ENCODE peak calls at places on chromosomes 6 and 20, in four cellular contexts. One of them, this sample, is unnamed.

GRCh38 chr6:137013738-137014602 is 30.8 kb downstream of the IL20RA start:
- DNase-seq in ascending aorta: no peak
- DNase-seq in neuronal stem cell: no peak
- DNase-seq in CD4-positive, CD25-positive, alpha-beta regulatory T cell: no peak
- DNase-seq in this sample: no peak

GRCh38 chr6:87879144-87879861 is 168.3 kb upstream of the SPACA1 start:
- DNase-seq in CD4-positive, CD25-positive, alpha-beta regulatory T cell: no peak
- DNase-seq in ascending aorta: no peak
- DNase-seq in neuronal stem cell: no peak
- DNase-seq in this sample: no peak

GRCh38 chr20:13288357-13288756 is 67.3 kb downstream of the ISM1 start:
- DNase-seq in CD4-positive, CD25-positive, alpha-beta regulatory T cell: no peak
- DNase-seq in ascending aorta: no peak
- DNase-seq in neuronal stem cell: no peak
- DNase-seq in this sample: no peak

GRCh38 chr6:3162067-3162497 is 4.7 kb upstream of the TUBB2A start:
- DNase-seq in ascending aorta: no peak
- DNase-seq in CD4-positive, CD25-positive, alpha-beta regulatory T cell: no peak
- DNase-seq in neuronal stem cell: no peak
- DNase-seq in this sample: no peak

GRCh38 chr6:34338811-34339210 is 53.7 kb downstream of the NUDT3 start:
- DNase-seq in ascending aorta: no peak
- DNase-seq in CD4-positive, CD25-positive, alpha-beta regulatory T cell: no peak
- DNase-seq in neuronal stem cell: no peak
- DNase-seq in this sample: no peak

GRCh38 chr20:52681288-52681687 is 290.9 kb upstream of the TSHZ2 start:
- DNase-seq in neuronal stem cell: no peak
- DNase-seq in CD4-positive, CD25-positive, alpha-beta regulatory T cell: no peak
- DNase-seq in ascending aorta: no peak
- DNase-seq in this sample: no peak

GRCh38 chr6:18307006-18307405 is 42.7 kb upstream of the DEK start:
- DNase-seq in CD4-positive, CD25-positive, alpha-beta regulatory T cell: no peak
- DNase-seq in neuronal stem cell: no peak
- DNase-seq in ascending aorta: no peak
- DNase-seq in this sample: no peak

GRCh38 chr20:13525225-13525940 is 113.3 kb downstream of the TASP1 start:
- DNase-seq in ascending aorta: no peak
- DNase-seq in CD4-positive, CD25-positive, alpha-beta regulatory T cell: no peak
- DNase-seq in neuronal stem cell: no peak
- DNase-seq in this sample: no peak

GRCh38 chr6:150366118-150366778 is 2.6 kb upstream of the IYD start:
- DNase-seq in CD4-positive, CD25-positive, alpha-beta regulatory T cell: no peak
- DNase-seq in neuronal stem cell: no peak
- DNase-seq in ascending aorta: no peak
- DNase-seq in this sample: no peak

GRCh38 chr6:105553174-105553573 is 150.3 kb upstream of the PREP start:
- DNase-seq in CD4-positive, CD25-positive, alpha-beta regulatory T cell: no peak
- DNase-seq in neuronal stem cell: no peak
- DNase-seq in ascending aorta: no peak
- DNase-seq in this sample: no peak

GRCh38 chr20:35133735-35134134 is 13.4 kb downstream of the EDEM2 start:
- DNase-seq in neuronal stem cell: no peak
- DNase-seq in CD4-positive, CD25-positive, alpha-beta regulatory T cell: no peak
- DNase-seq in ascending aorta: no peak
- DNase-seq in this sample: no peak

GRCh38 chr20:42338274-42339172 is 720.3 kb upstream of the CHD6 start:
- DNase-seq in CD4-positive, CD25-positive, alpha-beta regulatory T cell: no peak
- DNase-seq in neuronal stem cell: no peak
- DNase-seq in ascending aorta: no peak
- DNase-seq in this sample: peak; percentile 53

GRCh38 chr6:70860044-70860443 is 96.8 kb downstream of the B3GAT2 start:
- DNase-seq in ascending aorta: no peak
- DNase-seq in neuronal stem cell: no peak
- DNase-seq in CD4-positive, CD25-positive, alpha-beta regulatory T cell: no peak
- DNase-seq in this sample: no peak

GRCh38 chr20:31717478-31717946 is 5.2 kb downstream of the BCL2L1 start:
- DNase-seq in neuronal stem cell: no peak
- DNase-seq in ascending aorta: no peak
- DNase-seq in CD4-positive, CD25-positive, alpha-beta regulatory T cell: no peak
- DNase-seq in this sample: no peak

GRCh38 chr20:63896136-63896890 is 1.4 kb downstream of the DNAJC5 start:
- DNase-seq in ascending aorta: peak; percentile 70
- DNase-seq in CD4-positive, CD25-positive, alpha-beta regulatory T cell: no peak
- DNase-seq in neuronal stem cell: no peak
- DNase-seq in this sample: peak; percentile 56

GRCh38 chr6:138528137-138528536 is 28.8 kb upstream of the NHSL1 start:
- DNase-seq in CD4-positive, CD25-positive, alpha-beta regulatory T cell: no peak
- DNase-seq in ascending aorta: no peak
- DNase-seq in neuronal stem cell: no peak
- DNase-seq in this sample: no peak

GRCh38 chr6:116513224-116513875 is 1.9 kb downstream of the CALHM5 start:
- DNase-seq in neuronal stem cell: no peak
- DNase-seq in CD4-positive, CD25-positive, alpha-beta regulatory T cell: no peak
- DNase-seq in ascending aorta: no peak
- DNase-seq in this sample: no peak
- H3K27ac ChIP-seq in neuronal stem cell: no peak overlapping the region
- H3K27ac ChIP-seq in CD4-positive, CD25-positive, alpha-beta regulatory T cell: no peak overlapping the region
- H3K27ac ChIP-seq in ascending aorta: no peak overlapping the region
- H3K27ac ChIP-seq in this sample: no peak overlapping the region

GRCh38 chr6:20212392-20213111 is at the start of gene MBOAT1:
- DNase-seq in ascending aorta: peak; percentile 94
- DNase-seq in neuronal stem cell: peak; percentile 64
- DNase-seq in CD4-positive, CD25-positive, alpha-beta regulatory T cell: peak; percentile 52
- DNase-seq in this sample: peak; percentile 94
- H3K27ac ChIP-seq in ascending aorta: peak within 1 kb of the TSS; percentile 90
- H3K27ac ChIP-seq in neuronal stem cell: no peak within 1 kb of the TSS
- H3K27ac ChIP-seq in CD4-positive, CD25-positive, alpha-beta regulatory T cell: peak within 1 kb of the TSS; percentile 75
- H3K27ac ChIP-seq in this sample: peak within 1 kb of the TSS; percentile 90

GRCh38 chr6:107215334-107215733 is 100.0 kb upstream of the BEND3 start:
- DNase-seq in ascending aorta: no peak
- DNase-seq in neuronal stem cell: no peak
- DNase-seq in CD4-positive, CD25-positive, alpha-beta regulatory T cell: no peak
- DNase-seq in this sample: no peak

GRCh38 chr6:107216197-107216933 is 101.0 kb upstream of the BEND3 start:
- DNase-seq in neuronal stem cell: no peak
- DNase-seq in CD4-positive, CD25-positive, alpha-beta regulatory T cell: no peak
- DNase-seq in ascending aorta: no peak
- DNase-seq in this sample: no peak

GRCh38 chr6:107217248-107217647 is 101.9 kb upstream of the BEND3 start:
- DNase-seq in neuronal stem cell: no peak
- DNase-seq in CD4-positive, CD25-positive, alpha-beta regulatory T cell: no peak
- DNase-seq in ascending aorta: no peak
- DNase-seq in this sample: no peak

GRCh38 chr6:107218142-107218541 is 102.8 kb upstream of the BEND3 start:
- DNase-seq in neuronal stem cell: no peak
- DNase-seq in CD4-positive, CD25-positive, alpha-beta regulatory T cell: no peak
- DNase-seq in ascending aorta: no peak
- DNase-seq in this sample: no peak

GRCh38 chr6:107214655-107215054 is 99.3 kb upstream of the BEND3 start:
- DNase-seq in CD4-positive, CD25-positive, alpha-beta regulatory T cell: no peak
- DNase-seq in ascending aorta: no peak
- DNase-seq in neuronal stem cell: no peak
- DNase-seq in this sample: no peak
- H3K27ac ChIP-seq in CD4-positive, CD25-positive, alpha-beta regulatory T cell: no peak overlapping the region
- H3K27ac ChIP-seq in ascending aorta: no peak overlapping the region
- H3K27ac ChIP-seq in neuronal stem cell: no peak overlapping the region
- H3K27ac ChIP-seq in this sample: no peak overlapping the region

GRCh38 chr6:164344801-164345291 is 930.3 kb downstream of the QKI start:
- DNase-seq in CD4-positive, CD25-positive, alpha-beta regulatory T cell: no peak
- DNase-seq in neuronal stem cell: no peak
- DNase-seq in ascending aorta: no peak
- DNase-seq in this sample: no peak
- H3K27ac ChIP-seq in CD4-positive, CD25-positive, alpha-beta regulatory T cell: no peak overlapping the region
- H3K27ac ChIP-seq in neuronal stem cell: no peak overlapping the region
- H3K27ac ChIP-seq in ascending aorta: no peak overlapping the region
- H3K27ac ChIP-seq in this sample: no peak overlapping the region

DNA sequence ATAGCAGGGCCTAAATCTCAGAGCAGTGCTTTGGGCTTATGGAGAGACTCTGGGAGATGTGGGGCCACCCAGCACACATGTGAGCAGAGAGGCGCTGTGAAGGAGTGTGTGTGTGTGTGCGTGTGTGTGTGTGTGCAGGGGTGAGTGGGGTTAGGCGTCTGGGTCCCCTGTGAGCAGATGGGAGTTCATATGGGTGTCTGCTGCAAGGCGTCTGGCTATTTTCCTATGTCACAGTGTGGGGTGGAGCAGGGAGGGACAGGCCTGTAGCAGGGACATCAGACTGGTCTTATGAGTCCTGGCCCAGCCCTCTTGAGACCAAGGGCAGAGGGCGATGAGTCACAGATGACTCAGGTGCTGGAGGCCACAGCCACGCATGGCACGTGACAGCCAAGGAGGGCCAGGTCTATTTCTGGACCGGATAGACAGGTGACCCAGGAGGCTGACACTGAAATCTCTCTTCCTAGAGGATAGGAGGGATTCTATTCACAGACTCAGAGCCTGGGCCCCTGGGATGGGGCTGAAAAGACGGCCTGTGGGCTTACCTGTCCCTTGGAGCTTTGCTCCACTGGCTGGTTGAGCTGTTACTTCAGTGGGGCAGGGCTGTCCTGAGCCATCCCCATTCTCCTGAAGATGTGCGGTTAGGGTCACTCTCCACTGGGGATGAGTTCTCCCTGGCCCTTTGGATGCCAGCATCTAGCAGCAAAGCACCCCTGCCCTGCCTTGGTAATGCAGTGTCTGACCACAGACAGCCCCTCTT is 28.9 kb downstream of the VEGFA start:
- DNase-seq in ascending aorta: no peak
- DNase-seq in neuronal stem cell: no peak
- DNase-seq in CD4-positive, CD25-positive, alpha-beta regulatory T cell: no peak
- DNase-seq in this sample: peak; percentile 92
- H3K27ac ChIP-seq in ascending aorta: no peak overlapping the region
- H3K27ac ChIP-seq in neuronal stem cell: no peak overlapping the region
- H3K27ac ChIP-seq in CD4-positive, CD25-positive, alpha-beta regulatory T cell: no peak overlapping the region
- H3K27ac ChIP-seq in this sample: peak overlapping the region; percentile 76

GRCh38 chr6:37638414-37639079 is 59.1 kb downstream of the MDGA1 start:
- DNase-seq in neuronal stem cell: no peak
- DNase-seq in CD4-positive, CD25-positive, alpha-beta regulatory T cell: no peak
- DNase-seq in ascending aorta: no peak
- DNase-seq in this sample: no peak
- H3K27ac ChIP-seq in neuronal stem cell: no peak overlapping the region
- H3K27ac ChIP-seq in CD4-positive, CD25-positive, alpha-beta regulatory T cell: no peak overlapping the region
- H3K27ac ChIP-seq in ascending aorta: no peak overlapping the region
- H3K27ac ChIP-seq in this sample: no peak overlapping the region